ENCODE peak calls at places on chromosomes 1 and 21, in six cellular contexts. One of them, this sample, is unnamed.

GRCh38 chr1:100440075-100440809 is 87.9 kb downstream of the CDC14A start:
- DNase-seq in prostate gland: peak; percentile 29
- DNase-seq in neural crest cell: no peak
- DNase-seq in LNCaP clone FGC: no peak
- DNase-seq in MCF 10A: no peak
- DNase-seq in heart right ventricle: no peak
- DNase-seq in this sample: no peak

GRCh38 chr1:7468248-7468647 is 302.8 kb upstream of the VAMP3 start:
- DNase-seq in MCF 10A: no peak
- DNase-seq in neural crest cell: no peak
- DNase-seq in heart right ventricle: no peak
- DNase-seq in prostate gland: no peak
- DNase-seq in LNCaP clone FGC: no peak
- DNase-seq in this sample: no peak

GRCh38 chr1:47465605-47466004 is 27.8 kb downstream of the FOXD2 start:
- DNase-seq in heart right ventricle: no peak
- DNase-seq in prostate gland: peak; percentile 19
- DNase-seq in neural crest cell: no peak
- DNase-seq in LNCaP clone FGC: peak; percentile 37
- DNase-seq in MCF 10A: no peak
- DNase-seq in this sample: no peak

GRCh38 chr1:88371396-88371795 is 312.7 kb upstream of the PKN2 start:
- DNase-seq in neural crest cell: no peak
- DNase-seq in MCF 10A: no peak
- DNase-seq in heart right ventricle: no peak
- DNase-seq in LNCaP clone FGC: no peak
- DNase-seq in prostate gland: no peak
- DNase-seq in this sample: no peak

GRCh38 chr1:81158592-81158991 is 642.1 kb upstream of the ADGRL2 start:
- DNase-seq in MCF 10A: no peak
- DNase-seq in prostate gland: no peak
- DNase-seq in LNCaP clone FGC: no peak
- DNase-seq in heart right ventricle: no peak
- DNase-seq in neural crest cell: no peak
- DNase-seq in this sample: no peak

GRCh38 chr1:115098979-115099692 is 9.8 kb upstream of the TSPAN2 start:
- DNase-seq in prostate gland: peak; percentile 76
- DNase-seq in heart right ventricle: no peak
- DNase-seq in neural crest cell: no peak
- DNase-seq in MCF 10A: no peak
- DNase-seq in LNCaP clone FGC: peak; percentile 78
- DNase-seq in this sample: peak; percentile 24

GRCh38 chr1:160704250-160704649 is 7.4 kb downstream of the CD48 start:
- DNase-seq in LNCaP clone FGC: no peak
- DNase-seq in heart right ventricle: no peak
- DNase-seq in neural crest cell: no peak
- DNase-seq in MCF 10A: peak; percentile 64
- DNase-seq in prostate gland: no peak
- DNase-seq in this sample: no peak

GRCh38 chr1:220891221-220892085 is 12.2 kb downstream of the HLX start:
- DNase-seq in MCF 10A: no peak
- DNase-seq in prostate gland: no peak
- DNase-seq in heart right ventricle: no peak
- DNase-seq in neural crest cell: no peak
- DNase-seq in LNCaP clone FGC: no peak
- DNase-seq in this sample: no peak

GRCh38 chr1:31133368-31133767 is 67.9 kb upstream of the PUM1 start:
- DNase-seq in neural crest cell: no peak
- DNase-seq in prostate gland: no peak
- DNase-seq in heart right ventricle: no peak
- DNase-seq in LNCaP clone FGC: no peak
- DNase-seq in MCF 10A: no peak
- DNase-seq in this sample: no peak

GRCh38 chr21:40049031-40049958 is 182.1 kb downstream of the PCP4 start:
- DNase-seq in LNCaP clone FGC: no peak
- DNase-seq in prostate gland: no peak
- DNase-seq in neural crest cell: no peak
- DNase-seq in heart right ventricle: no peak
- DNase-seq in MCF 10A: peak; percentile 5
- DNase-seq in this sample: no peak

GRCh38 chr1:189646066-189646465 is 831.6 kb downstream of the BRINP3 start:
- DNase-seq in LNCaP clone FGC: no peak
- DNase-seq in prostate gland: no peak
- DNase-seq in neural crest cell: no peak
- DNase-seq in MCF 10A: no peak
- DNase-seq in heart right ventricle: no peak
- DNase-seq in this sample: no peak

GRCh38 chr21:43866233-43866632 is 1.2 kb downstream of the AGPAT3 start:
- DNase-seq in prostate gland: peak; percentile 55
- DNase-seq in LNCaP clone FGC: no peak
- DNase-seq in MCF 10A: peak; percentile 50
- DNase-seq in neural crest cell: no peak
- DNase-seq in heart right ventricle: peak; percentile 55
- DNase-seq in this sample: no peak

GRCh38 chr1:94702440-94702810 is 117.7 kb upstream of the SLC44A3 start:
- DNase-seq in neural crest cell: no peak
- DNase-seq in heart right ventricle: no peak
- DNase-seq in prostate gland: no peak
- DNase-seq in MCF 10A: no peak
- DNase-seq in LNCaP clone FGC: no peak
- DNase-seq in this sample: no peak

GRCh38 chr1:186745531-186746146 is 65.4 kb upstream of the PTGS2 start:
- DNase-seq in heart right ventricle: no peak
- DNase-seq in neural crest cell: no peak
- DNase-seq in prostate gland: no peak
- DNase-seq in LNCaP clone FGC: no peak
- DNase-seq in MCF 10A: no peak
- DNase-seq in this sample: no peak

GRCh38 chr1:70779571-70779970 is 268.0 kb downstream of the PTGER3 start:
- DNase-seq in heart right ventricle: no peak
- DNase-seq in MCF 10A: no peak
- DNase-seq in prostate gland: no peak
- DNase-seq in LNCaP clone FGC: no peak
- DNase-seq in neural crest cell: no peak
- DNase-seq in this sample: no peak

GRCh38 chr1:221724931-221725605 is 16.8 kb downstream of the DUSP10 start:
- DNase-seq in heart right ventricle: peak; percentile 38
- DNase-seq in MCF 10A: peak; percentile 94
- DNase-seq in LNCaP clone FGC: no peak
- DNase-seq in prostate gland: no peak
- DNase-seq in neural crest cell: no peak
- DNase-seq in this sample: no peak

GRCh38 chr1:3066250-3066711 is 2.7 kb upstream of the PRDM16 start:
- DNase-seq in MCF 10A: no peak
- DNase-seq in LNCaP clone FGC: no peak
- DNase-seq in neural crest cell: peak; percentile 64
- DNase-seq in heart right ventricle: peak; percentile 71
- DNase-seq in prostate gland: no peak
- DNase-seq in this sample: no peak

GRCh38 chr1:230279583-230279945 is 146.6 kb downstream of the PGBD5 start:
- DNase-seq in LNCaP clone FGC: no peak
- DNase-seq in heart right ventricle: no peak
- DNase-seq in MCF 10A: no peak
- DNase-seq in prostate gland: no peak
- DNase-seq in neural crest cell: no peak
- DNase-seq in this sample: no peak

GRCh38 chr1:78491311-78492071 is 717 bp downstream of the PTGFR start:
- DNase-seq in prostate gland: no peak
- DNase-seq in MCF 10A: peak; percentile 55
- DNase-seq in heart right ventricle: no peak
- DNase-seq in LNCaP clone FGC: peak; percentile 39
- DNase-seq in neural crest cell: peak; percentile 20
- DNase-seq in this sample: no peak

GRCh38 chr1:219324629-219325367 is 151.1 kb downstream of the LYPLAL1 start:
- DNase-seq in MCF 10A: peak; percentile 97
- DNase-seq in prostate gland: no peak
- DNase-seq in heart right ventricle: no peak
- DNase-seq in neural crest cell: no peak
- DNase-seq in LNCaP clone FGC: no peak
- DNase-seq in this sample: peak; percentile 8

GRCh38 chr1:153375511-153375910 is at the start of gene S100A12:
- DNase-seq in MCF 10A: peak; percentile 98
- DNase-seq in LNCaP clone FGC: no peak
- DNase-seq in prostate gland: no peak
- DNase-seq in heart right ventricle: no peak
- DNase-seq in neural crest cell: no peak
- DNase-seq in this sample: no peak

GRCh38 chr1:226635456-226635941 is 86.9 kb downstream of the STUM start:
- DNase-seq in neural crest cell: no peak
- DNase-seq in MCF 10A: peak; percentile 86
- DNase-seq in LNCaP clone FGC: no peak
- DNase-seq in prostate gland: no peak
- DNase-seq in heart right ventricle: no peak
- DNase-seq in this sample: no peak

GRCh38 chr1:58367217-58367616 is 179.3 kb downstream of the OMA1 start:
- DNase-seq in MCF 10A: no peak
- DNase-seq in neural crest cell: no peak
- DNase-seq in LNCaP clone FGC: no peak
- DNase-seq in heart right ventricle: peak; percentile 8
- DNase-seq in prostate gland: no peak
- DNase-seq in this sample: no peak

GRCh38 chr1:66532798-66533783 is 862 bp upstream of the SGIP1 start:
- DNase-seq in heart right ventricle: peak; percentile 42
- DNase-seq in prostate gland: no peak
- DNase-seq in neural crest cell: no peak
- DNase-seq in LNCaP clone FGC: no peak
- DNase-seq in MCF 10A: no peak
- DNase-seq in this sample: no peak

GRCh38 chr1:58778593-58778992 is 5.3 kb downstream of the JUN start:
- DNase-seq in neural crest cell: no peak
- DNase-seq in LNCaP clone FGC: no peak
- DNase-seq in MCF 10A: no peak
- DNase-seq in heart right ventricle: no peak
- DNase-seq in prostate gland: no peak
- DNase-seq in this sample: no peak

DNA sequence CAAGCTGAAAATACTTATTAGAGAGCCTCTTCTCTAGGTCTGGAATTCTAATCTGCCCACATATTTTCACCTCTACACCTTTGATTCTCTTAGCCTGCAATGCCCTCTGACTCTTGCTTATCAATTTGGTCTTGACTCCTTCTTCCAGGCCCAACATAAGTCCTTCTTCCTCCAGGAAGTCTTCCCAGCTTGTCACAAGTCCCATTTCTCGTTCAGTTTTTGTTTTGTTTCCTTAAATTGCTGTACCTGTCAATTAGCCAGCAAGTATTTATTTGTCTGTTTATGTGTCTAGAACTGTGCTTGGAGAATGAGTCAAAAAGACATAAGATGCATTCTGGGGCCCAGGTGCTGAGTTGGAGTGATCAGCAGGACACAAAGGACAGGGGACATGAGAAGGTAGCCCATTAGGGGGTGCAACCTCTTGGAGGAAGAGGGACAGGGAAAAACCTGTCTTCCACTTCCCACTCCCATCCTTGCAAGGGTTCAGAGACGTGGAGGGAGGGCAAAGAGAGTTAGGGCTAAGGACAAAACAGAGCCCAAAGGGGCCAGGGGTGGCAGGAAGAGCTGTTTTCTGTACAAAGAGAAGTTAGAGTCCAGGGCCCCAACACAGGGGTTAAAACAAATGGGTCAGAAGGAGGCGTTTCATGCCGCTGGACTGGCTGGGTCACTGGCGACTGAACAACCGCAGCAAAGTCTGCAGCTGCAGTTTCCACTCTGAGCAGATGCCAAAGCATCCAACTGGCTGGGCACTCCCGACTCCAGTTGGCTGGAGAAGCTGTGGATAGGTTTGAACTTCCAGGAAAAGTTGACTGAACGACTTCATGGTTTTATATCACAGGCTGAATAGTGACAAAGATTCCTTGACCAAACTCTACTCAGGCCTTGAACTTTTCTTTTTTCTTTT is 10.7 kb upstream of the CNR2 start:
- DNase-seq in LNCaP clone FGC: no peak
- DNase-seq in prostate gland: no peak
- DNase-seq in neural crest cell: no peak
- DNase-seq in heart right ventricle: no peak
- DNase-seq in MCF 10A: no peak
- DNase-seq in this sample: no peak
- TF ChIP-seq CTCF in LNCaP clone FGC: no peak
- TF ChIP-seq CTCF in prostate gland: no peak
- TF ChIP-seq CTCF in neural crest cell: no peak
- TF ChIP-seq CTCF in heart right ventricle: no peak
- TF ChIP-seq CTCF in MCF 10A: no peak
- TF ChIP-seq CTCF in this sample: no peak

GRCh38 chr21:14070049-14070893 is 140.5 kb downstream of the LIPI start:
- DNase-seq in heart right ventricle: peak; percentile 55
- DNase-seq in MCF 10A: no peak
- DNase-seq in LNCaP clone FGC: no peak
- DNase-seq in neural crest cell: no peak
- DNase-seq in prostate gland: no peak
- DNase-seq in this sample: no peak
- TF ChIP-seq CTCF in heart right ventricle: no peak
- TF ChIP-seq CTCF in MCF 10A: no peak
- TF ChIP-seq CTCF in LNCaP clone FGC: peak; percentile 3
- TF ChIP-seq CTCF in neural crest cell: no peak
- TF ChIP-seq CTCF in prostate gland: no peak
- TF ChIP-seq CTCF in this sample: no peak

DNA sequence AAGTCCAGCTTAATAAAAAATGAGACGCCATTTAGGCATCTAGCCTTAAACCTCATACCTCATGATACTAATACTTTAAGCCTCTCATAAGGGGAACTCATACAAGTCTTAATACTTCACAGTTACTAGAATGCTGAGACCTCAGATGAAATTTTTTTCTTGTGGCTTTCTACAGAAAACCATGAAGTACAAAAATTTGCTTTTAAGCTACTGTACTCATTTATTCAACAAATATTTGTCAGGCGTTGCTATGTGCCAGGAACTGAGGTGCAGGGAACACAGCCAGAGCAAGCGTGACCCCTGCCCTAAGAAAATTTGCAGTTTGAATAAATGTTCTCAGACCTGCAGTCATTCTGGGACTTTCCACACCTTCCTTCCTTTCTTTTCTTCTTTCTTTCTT is 150.6 kb downstream of the MRPL39 start:
- DNase-seq in heart right ventricle: no peak
- DNase-seq in prostate gland: no peak
- DNase-seq in LNCaP clone FGC: no peak
- DNase-seq in MCF 10A: no peak
- DNase-seq in neural crest cell: no peak
- DNase-seq in this sample: peak; percentile 54
- TF ChIP-seq CTCF in heart right ventricle: no peak
- TF ChIP-seq CTCF in prostate gland: no peak
- TF ChIP-seq CTCF in LNCaP clone FGC: no peak
- TF ChIP-seq CTCF in MCF 10A: no peak
- TF ChIP-seq CTCF in neural crest cell: no peak
- TF ChIP-seq CTCF in this sample: no peak

GRCh38 chr1:35192056-35192852 is 691 bp downstream of the SFPQ start:
- DNase-seq in LNCaP clone FGC: no peak
- DNase-seq in heart right ventricle: peak; percentile 88
- DNase-seq in MCF 10A: peak; percentile 79
- DNase-seq in neural crest cell: peak; percentile 80
- DNase-seq in prostate gland: peak; percentile 76
- DNase-seq in this sample: no peak
- TF ChIP-seq CTCF in LNCaP clone FGC: peak; percentile 36
- TF ChIP-seq CTCF in heart right ventricle: no peak
- TF ChIP-seq CTCF in MCF 10A: peak; percentile 15
- TF ChIP-seq CTCF in neural crest cell: peak; percentile 45
- TF ChIP-seq CTCF in prostate gland: peak; percentile 53
- TF ChIP-seq CTCF in this sample: no peak